ENCODE peak calls at places on chromosomes 4 and X, in seven cellular contexts. K, S, M, Y, P, L and G are unnamed samples.

GRCh38 chr4:7192252-7193039 is at the start of gene SORCS2:
- DNase-seq in K (peak; percentile 81), S (peak; percentile 62), Y (peak; percentile 82), P (peak; percentile 46), M (peak; percentile 67), L (peak; percentile 60), G (peak; percentile 65)

GRCh38 chrX:15947648-15948317 is 93.2 kb upstream of the AP1S2 start:
- DNase-seq in L (no peak), K (no peak), P (peak; percentile 11), M (no peak), S (peak; percentile 41), Y (no peak), G (peak; percentile 18)

GRCh38 chr4:147328756-147329446 is 152.0 kb upstream of the EDNRA start:
- DNase-seq in Y (no peak), L (no peak), S (no peak), K (no peak), P (no peak), M (no peak), G (no peak)

GRCh38 chrX:153908219-153908875 is 3.9 kb downstream of the AVPR2 start:
- DNase-seq in P (no peak), S (no peak), M (no peak), Y (no peak), L (no peak), K (no peak), G (no peak)

GRCh38 chr4:95232358-95233156 is 316.2 kb downstream of the UNC5C start:
- DNase-seq in K (no peak), S (no peak), M (no peak), L (no peak), P (no peak), Y (no peak), G (no peak)

GRCh38 chrX:28398352-28398751 is 188.9 kb upstream of the IL1RAPL1 start:
- DNase-seq in S (no peak), M (no peak), K (no peak), P (no peak), L (no peak), Y (no peak), G (no peak)

GRCh38 chr4:94595880-94596483 is 144.2 kb downstream of the PDLIM5 start:
- DNase-seq in P (peak; percentile 66), Y (no peak), S (no peak), K (no peak), L (no peak), M (no peak), G (no peak)

GRCh38 chr4:150244600-150244999 is 166.4 kb downstream of the DCLK2 start:
- DNase-seq in S (no peak), L (no peak), M (no peak), P (peak; percentile 27), Y (no peak), K (no peak), G (no peak)

GRCh38 chr4:60992037-60992436 is 208.1 kb upstream of the ADGRL3 start:
- DNase-seq in L (no peak), Y (no peak), M (no peak), K (no peak), P (no peak), S (no peak), G (no peak)

GRCh38 chrX:65035451-65035779 is 59.2 kb upstream of the ZC4H2 start:
- DNase-seq in L (no peak), S (no peak), K (peak; percentile 77), M (peak; percentile 29), Y (peak; percentile 1), P (no peak), G (peak; percentile 49)

GRCh38 chr4:84965558-84966381 is 720 bp downstream of the WDFY3 start:
- DNase-seq in Y (peak; percentile 9), L (peak; percentile 46), P (peak; percentile 31), K (peak; percentile 87), S (peak; percentile 17), M (peak; percentile 40), G (peak; percentile 50)

GRCh38 chr4:37891221-37892159 is 606 bp downstream of the TBC1D1 start:
- DNase-seq in P (no peak), S (peak; percentile 69), Y (peak; percentile 61), L (peak; percentile 52), M (peak; percentile 33), K (no peak), G (peak; percentile 47)

GRCh38 chr4:10606483-10607155 is 77.9 kb downstream of the CLNK start:
- DNase-seq in L (no peak), S (no peak), M (no peak), K (no peak), Y (no peak), P (no peak), G (no peak)

GRCh38 chrX:14496674-14497073 is 32.7 kb upstream of the GLRA2 start:
- DNase-seq in Y (no peak), P (no peak), S (no peak), L (no peak), M (no peak), K (no peak), G (no peak)

GRCh38 chr4:120692964-120693363 is 229.6 kb downstream of the PRDM5 start:
- DNase-seq in P (peak; percentile 66), S (no peak), Y (no peak), L (no peak), K (no peak), M (no peak), G (no peak)

GRCh38 chr4:146507607-146508006 is 14.1 kb downstream of the SLC10A7 start:
- DNase-seq in S (no peak), M (no peak), L (no peak), K (no peak), P (no peak), Y (no peak), G (no peak)

GRCh38 chr4:114034189-114034588 is 54.7 kb upstream of the ARSJ start:
- DNase-seq in Y (no peak), M (no peak), S (no peak), K (no peak), L (no peak), P (no peak), G (no peak)

GRCh38 chr4:25307596-25307995 is 5.0 kb upstream of the ZCCHC4 start:
- DNase-seq in P (no peak), S (no peak), K (no peak), Y (no peak), M (no peak), L (no peak), G (peak; percentile 45)

GRCh38 chr4:20391224-20391623 is 139.5 kb downstream of the SLIT2 start:
- DNase-seq in Y (no peak), K (no peak), M (no peak), S (no peak), P (no peak), L (no peak), G (no peak)

GRCh38 chrX:119647089-119647488 is 40.9 kb upstream of the NKRF start:
- DNase-seq in P (no peak), M (no peak), S (no peak), K (no peak), Y (no peak), L (no peak), G (no peak)

GRCh38 chr4:99382745-99383360 is 30.3 kb upstream of the ADH1C start:
- DNase-seq in S (no peak), M (no peak), K (no peak), L (no peak), P (no peak), Y (no peak), G (no peak)
- TF ChIP-seq POLR2A in S (no peak), M (no peak), K (no peak), L (no peak), P (no peak), Y (no peak), G (no peak)

GRCh38 chrX:131650637-131651410 is 107.0 kb downstream of the OR13H1 start:
- DNase-seq in K (no peak), P (no peak), L (no peak), M (no peak), Y (no peak), S (no peak), G (no peak)
- TF ChIP-seq POLR2A in K (no peak), P (no peak), L (no peak), M (no peak), Y (no peak), S (no peak), G (no peak)

GRCh38 chr4:56463711-56464110 is 3.7 kb upstream of the SRP72 start:
- DNase-seq in S (no peak), L (no peak), P (no peak), K (no peak), Y (no peak), M (no peak), G (no peak)
- TF ChIP-seq POLR2A in S (no peak), L (no peak), P (no peak), K (no peak), Y (peak; percentile 42), M (no peak), G (no peak)

GRCh38 chrX:40644821-40645358 is 2.5 kb downstream of the CXorf38 start:
- DNase-seq in K (peak; percentile 89), L (peak; percentile 62), S (peak; percentile 68), Y (no peak), M (peak; percentile 59), P (peak; percentile 6), G (peak; percentile 66)
- TF ChIP-seq POLR2A in K (no peak), L (no peak), S (no peak), Y (peak; percentile 29), M (no peak), P (no peak), G (no peak)

GRCh38 chr4:17204908-17205307 is 306.5 kb upstream of the LDB2 start:
- DNase-seq in M (no peak), K (no peak), Y (no peak), S (no peak), L (no peak), P (no peak), G (no peak)

GRCh38 chr4:17203767-17204166 is 305.3 kb upstream of the LDB2 start:
- DNase-seq in L (no peak), S (no peak), K (no peak), M (no peak), P (no peak), Y (no peak), G (no peak)

GRCh38 chr4:17206829-17207773 is 304.8 kb downstream of the QDPR start:
- DNase-seq in S (no peak), K (no peak), L (no peak), M (no peak), Y (no peak), P (no peak), G (no peak)
- TF ChIP-seq POLR2A in S (no peak), K (no peak), L (no peak), M (no peak), Y (no peak), P (no peak), G (no peak)

DNA sequence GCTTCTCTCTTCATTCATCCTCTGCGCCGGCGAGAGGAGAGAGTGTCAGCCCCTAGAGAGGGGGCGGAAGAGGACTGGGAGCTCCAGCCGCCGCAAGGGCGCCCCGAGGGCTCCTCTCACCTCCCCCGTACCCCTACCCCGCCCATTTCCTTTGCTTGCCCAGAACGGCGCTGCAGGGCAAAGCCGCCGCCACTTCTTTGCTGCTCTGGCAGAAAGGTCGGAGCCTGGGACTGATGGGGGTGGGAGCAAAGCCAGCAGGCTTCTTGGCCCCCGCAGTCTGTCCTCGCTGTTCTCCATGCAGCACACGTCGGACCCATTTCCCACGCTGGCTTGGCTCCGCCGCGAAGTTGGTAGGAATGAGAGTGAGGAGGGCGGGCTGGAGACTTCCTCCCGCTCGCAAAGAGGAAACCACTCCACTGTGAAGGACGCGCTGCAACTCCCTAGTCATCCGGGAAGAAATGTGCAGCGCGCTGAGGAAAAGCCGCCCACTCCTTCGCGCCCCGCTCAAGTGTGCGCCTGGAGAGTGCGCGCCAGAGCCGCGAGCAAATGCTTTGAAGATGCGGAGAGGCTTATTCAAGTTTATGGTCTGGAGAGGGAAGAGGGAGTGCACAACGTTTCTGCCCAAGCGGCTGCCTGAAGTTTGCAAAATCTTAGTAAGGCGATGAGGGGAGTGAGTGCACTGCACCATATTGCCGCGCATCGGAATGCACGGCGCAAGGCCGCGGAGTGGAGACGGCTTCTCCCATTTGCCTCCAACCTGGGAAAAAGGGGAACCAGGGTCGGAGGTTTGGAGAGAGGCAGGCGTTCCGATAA is 2.8 kb upstream of the PCDH7 start:
- DNase-seq in P (peak; percentile 27), S (peak; percentile 43), K (peak; percentile 77), M (peak; percentile 38), Y (no peak), L (peak; percentile 31), G (peak; percentile 26)
- TF ChIP-seq POLR2A in P (no peak), S (no peak), K (no peak), M (no peak), Y (no peak), L (no peak), G (no peak)